ENCODE peak calls at places on chromosomes 6 and 20, in five cellular contexts. T, F, B, U and S are unnamed samples.
A peak's percentile ranks its signal among the peaks of the same experiment; 100 is the strongest.

GRCh38 chr6:63598251-63599036 is 26.2 kb downstream of the LOC128125822 start:
- DNase-seq in U (peak; percentile 42), T (peak; percentile 41), B (peak; percentile 59), F (peak; percentile 63), S (no peak)

GRCh38 chr20:56391037-56391436 is 978 bp downstream of the AURKA start:
- DNase-seq in B (no peak), T (no peak), F (no peak), U (no peak), S (no peak)

GRCh38 chr20:57659131-57659788 is 39.0 kb upstream of the ZBP1 start:
- DNase-seq in F (no peak), U (peak; percentile 3), B (no peak), T (peak; percentile 5), S (no peak)

GRCh38 chr20:10555865-10556308 is 117.9 kb downstream of the JAG1 start:
- DNase-seq in U (no peak), T (no peak), B (peak; percentile 79), F (peak; percentile 31), S (no peak)

GRCh38 chr20:17875106-17875980 is 93.3 kb downstream of the SNX5 start:
- DNase-seq in B (peak; percentile 92), F (no peak), T (peak; percentile 45), U (peak; percentile 80), S (peak; percentile 83)

GRCh38 chr6:95227301-95227700 is 350.0 kb upstream of the MANEA start:
- DNase-seq in B (no peak), T (no peak), F (no peak), U (no peak), S (no peak)

GRCh38 chr20:43843096-43843964 is 71.3 kb upstream of the TOX2 start:
- DNase-seq in U (no peak), F (no peak), B (peak; percentile 88), T (no peak), S (no peak)

GRCh38 chr20:61253640-61254511 is 1.8 kb downstream of the CDH4 start:
- DNase-seq in T (no peak), F (peak; percentile 18), B (no peak), U (no peak), S (no peak)

GRCh38 chr6:34295721-34296120 is 46.9 kb upstream of the SMIM29 start:
- DNase-seq in T (no peak), B (peak; percentile 26), F (no peak), U (no peak), S (no peak)

GRCh38 chr6:145732788-145733187 is 2.5 kb downstream of the EPM2A start:
- DNase-seq in B (no peak), T (no peak), U (no peak), F (no peak), S (no peak)

GRCh38 chr6:111230351-111231077 is 143.2 kb downstream of the SLC16A10 start:
- DNase-seq in B (peak; percentile 81), F (no peak), U (no peak), T (no peak), S (no peak)

GRCh38 chr6:79605061-79605460 is 26.1 kb upstream of the SH3BGRL2 start:
- DNase-seq in U (no peak), T (no peak), F (no peak), B (no peak), S (no peak)

GRCh38 chr20:24784607-24785006 is 164.5 kb upstream of the CST7 start:
- DNase-seq in F (no peak), T (no peak), B (no peak), U (no peak), S (no peak)

GRCh38 chr6:130282234-130282995 is 59.7 kb upstream of the SAMD3 start:
- DNase-seq in U (no peak), F (no peak), T (no peak), B (peak; percentile 33), S (no peak)

GRCh38 chr6:51953246-51953645 is 134.2 kb downstream of the PKHD1 start:
- DNase-seq in T (no peak), F (no peak), B (no peak), U (no peak), S (no peak)

GRCh38 chr20:59809630-59810375 is 123.6 kb downstream of the SYCP2 start:
- DNase-seq in T (no peak), U (no peak), F (no peak), B (no peak), S (no peak)

GRCh38 chr20:60254901-60255411 is 296.7 kb downstream of the CDH26 start:
- DNase-seq in U (no peak), B (no peak), T (no peak), F (no peak), S (no peak)

GRCh38 chr6:142028527-142028926 is 104.2 kb upstream of the GJE1 start:
- DNase-seq in U (no peak), T (no peak), F (no peak), B (no peak), S (no peak)

GRCh38 chr6:142035890-142036289 is 96.8 kb upstream of the GJE1 start:
- DNase-seq in B (no peak), U (no peak), F (no peak), T (no peak), S (no peak)

GRCh38 chr6:142027074-142027473 is 105.7 kb upstream of the GJE1 start:
- DNase-seq in F (no peak), T (no peak), U (no peak), B (no peak), S (no peak)

GRCh38 chr6:142026471-142026870 is 106.3 kb upstream of the GJE1 start:
- DNase-seq in B (no peak), F (no peak), T (no peak), U (no peak), S (no peak)

GRCh38 chr6:142030115-142030619 is 102.6 kb upstream of the GJE1 start:
- DNase-seq in B (peak; percentile 50), F (no peak), U (no peak), T (no peak), S (no peak)
- H3K4me3 ChIP-seq in B (peak overlapping the region; percentile 35), F (no peak overlapping the region), U (no peak overlapping the region), T (no peak overlapping the region), S (no peak overlapping the region)

GRCh38 chr6:106976270-106976669 is 1.7 kb upstream of the CD24 start:
- DNase-seq in T (no peak), B (no peak), U (no peak), F (no peak), S (no peak)
- H3K4me3 ChIP-seq in T (no peak overlapping the region), B (no peak overlapping the region), U (no peak overlapping the region), F (peak overlapping the region; percentile 99), S (no peak overlapping the region)

GRCh38 chr6:167796668-167797031 is 30.1 kb upstream of the AFDN start:
- DNase-seq in T (no peak), F (no peak), B (no peak), U (no peak), S (no peak)
- H3K4me3 ChIP-seq in T (peak overlapping the region; percentile 64), F (no peak overlapping the region), B (no peak overlapping the region), U (no peak overlapping the region), S (no peak overlapping the region)

GRCh38 chr6:37503486-37503980 is 3.8 kb upstream of the CCDC167 start:
- DNase-seq in B (no peak), U (no peak), F (no peak), T (no peak), S (no peak)
- H3K4me3 ChIP-seq in B (no peak overlapping the region), U (no peak overlapping the region), F (no peak overlapping the region), T (no peak overlapping the region), S (no peak overlapping the region)

DNA sequence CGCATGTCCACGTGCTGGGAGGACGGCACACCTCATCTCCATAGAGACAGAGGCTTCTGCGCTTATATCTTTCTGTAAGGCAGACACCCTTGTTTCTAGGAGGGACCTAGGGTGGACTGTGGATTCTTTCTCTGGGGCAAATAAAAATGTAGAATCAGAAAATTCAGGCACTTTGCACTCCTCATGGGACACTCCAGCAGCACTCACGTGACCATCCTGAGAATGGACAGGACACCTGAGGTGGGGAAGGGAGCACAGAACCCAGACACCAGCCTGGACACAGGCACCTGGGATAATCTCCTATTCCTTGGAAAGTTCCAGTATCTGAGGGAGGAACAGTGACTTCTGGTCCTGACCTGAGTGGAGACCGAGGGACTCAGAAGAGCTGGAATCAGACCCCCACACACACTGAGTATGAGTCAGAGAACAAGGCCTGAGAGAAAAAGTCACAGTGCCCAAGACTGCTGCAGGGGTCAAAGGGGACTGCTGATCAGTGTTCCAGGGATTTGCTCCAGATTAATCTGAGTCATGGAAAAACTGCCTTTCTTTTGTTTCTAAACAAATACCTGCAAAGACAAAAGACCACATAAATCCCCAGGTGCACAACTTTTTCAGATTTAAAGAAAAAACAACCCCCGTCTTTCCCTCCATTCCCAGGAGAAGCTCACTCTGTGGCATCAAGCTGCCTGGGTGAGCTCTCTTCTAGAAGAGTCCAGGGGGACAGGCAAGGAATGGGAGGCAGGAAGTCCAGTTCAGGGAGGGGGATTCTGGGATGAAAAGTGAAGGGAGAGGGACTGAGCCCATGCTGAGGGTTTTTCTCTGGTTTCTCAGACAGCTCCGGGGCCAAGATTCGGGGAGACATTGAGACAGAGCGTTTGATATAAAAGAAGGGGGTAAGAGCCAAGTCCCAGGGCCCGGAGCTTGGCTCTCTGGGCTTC is 35.6 kb upstream of the MICB start:
- DNase-seq in U (no peak), B (no peak), F (no peak), T (no peak), S (no peak)
- H3K4me3 ChIP-seq in U (peak overlapping the region; percentile 74), B (no peak overlapping the region), F (peak overlapping the region; percentile 27), T (peak overlapping the region; percentile 70), S (peak overlapping the region; percentile 30)

DNA sequence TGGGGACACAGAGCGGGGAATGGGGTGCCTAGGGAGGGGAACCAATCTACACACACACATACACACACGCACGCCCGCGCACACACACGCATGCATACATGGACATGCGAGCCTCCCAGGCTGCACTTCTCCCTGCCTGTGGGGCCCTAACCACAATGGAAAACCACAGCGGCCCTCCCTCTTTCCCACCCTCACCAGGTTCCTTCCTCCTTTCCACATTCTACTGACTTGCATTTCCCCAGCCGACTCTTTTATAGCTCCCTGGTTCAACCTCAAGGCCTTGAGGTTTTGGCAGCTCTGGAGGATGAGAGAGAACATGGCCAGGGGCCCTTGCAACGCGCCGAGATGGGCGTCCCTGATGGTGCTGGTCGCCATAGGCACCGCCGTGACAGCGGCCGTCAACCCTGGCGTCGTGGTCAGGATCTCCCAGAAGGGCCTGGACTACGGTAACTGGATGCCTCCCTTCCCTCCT is at the start of gene BPI:
- DNase-seq in T (peak; percentile 27), F (no peak), U (peak; percentile 47), B (no peak), S (no peak)
- H3K4me3 ChIP-seq in T (no peak within 1 kb of the TSS), F (no peak within 1 kb of the TSS), U (no peak within 1 kb of the TSS), B (no peak within 1 kb of the TSS), S (no peak within 1 kb of the TSS)

GRCh38 chr20:38145094-38146075 is 19.7 kb downstream of the TGM2 start:
- DNase-seq in B (peak; percentile 33), U (no peak), T (no peak), F (no peak), S (no peak)
- H3K4me3 ChIP-seq in B (no peak overlapping the region), U (no peak overlapping the region), T (no peak overlapping the region), F (no peak overlapping the region), S (no peak overlapping the region)